ENCODE peak calls at places on chromosomes 11 and 22, in nine cellular contexts. One of them, this sample, is unnamed.

GRCh38 chr22:20591660-20592310 is 84.4 kb downstream of the MED15 start:
- DNase-seq in effector memory CD8-positive, alpha-beta T cell: no peak
- DNase-seq in amniotic stem cell: no peak
- DNase-seq in cerebellum: no peak
- DNase-seq in bronchial epithelial cell: peak
- DNase-seq in mucosa of descending colon: no peak
- DNase-seq in germinal center: no peak
- DNase-seq in EL: no peak
- DNase-seq in ELF-1: peak
- DNase-seq in this sample: no peak

GRCh38 chr11:115264278-115264677 is 239.9 kb downstream of the CADM1 start:
- DNase-seq in effector memory CD8-positive, alpha-beta T cell: no peak
- DNase-seq in amniotic stem cell: no peak
- DNase-seq in cerebellum: no peak
- DNase-seq in bronchial epithelial cell: no peak
- DNase-seq in mucosa of descending colon: no peak
- DNase-seq in germinal center: no peak
- DNase-seq in EL: no peak
- DNase-seq in ELF-1: no peak
- DNase-seq in this sample: no peak

GRCh38 chr22:40603088-40603605 is 33.4 kb downstream of the MRTFA start:
- DNase-seq in effector memory CD8-positive, alpha-beta T cell: no peak
- DNase-seq in amniotic stem cell: peak
- DNase-seq in cerebellum: no peak
- DNase-seq in bronchial epithelial cell: peak
- DNase-seq in mucosa of descending colon: no peak
- DNase-seq in germinal center: no peak
- DNase-seq in EL: peak
- DNase-seq in ELF-1: no peak
- DNase-seq in this sample: no peak

GRCh38 chr11:69111578-69112247 is 44.0 kb upstream of the SMIM38 start:
- DNase-seq in effector memory CD8-positive, alpha-beta T cell: no peak
- DNase-seq in amniotic stem cell: no peak
- DNase-seq in cerebellum: no peak
- DNase-seq in bronchial epithelial cell: no peak
- DNase-seq in mucosa of descending colon: no peak
- DNase-seq in germinal center: no peak
- DNase-seq in EL: no peak
- DNase-seq in ELF-1: no peak
- DNase-seq in this sample: no peak

GRCh38 chr22:28112130-28112529 is 193.1 kb upstream of the PITPNB start:
- DNase-seq in effector memory CD8-positive, alpha-beta T cell: no peak
- DNase-seq in amniotic stem cell: no peak
- DNase-seq in cerebellum: no peak
- DNase-seq in bronchial epithelial cell: no peak
- DNase-seq in mucosa of descending colon: no peak
- DNase-seq in germinal center: no peak
- DNase-seq in EL: no peak
- DNase-seq in ELF-1: no peak
- DNase-seq in this sample: no peak

GRCh38 chr11:65954771-65955170 is 6.8 kb upstream of the SART1 start:
- DNase-seq in effector memory CD8-positive, alpha-beta T cell: no peak
- DNase-seq in amniotic stem cell: no peak
- DNase-seq in cerebellum: no peak
- DNase-seq in bronchial epithelial cell: peak
- DNase-seq in mucosa of descending colon: no peak
- DNase-seq in germinal center: no peak
- DNase-seq in EL: no peak
- DNase-seq in ELF-1: no peak
- DNase-seq in this sample: no peak

GRCh38 chr11:73139476-73140198 is 2.5 kb downstream of the FCHSD2 start:
- DNase-seq in effector memory CD8-positive, alpha-beta T cell: no peak
- DNase-seq in amniotic stem cell: no peak
- DNase-seq in cerebellum: no peak
- DNase-seq in bronchial epithelial cell: peak
- DNase-seq in mucosa of descending colon: no peak
- DNase-seq in germinal center: no peak
- DNase-seq in EL: peak
- DNase-seq in ELF-1: no peak
- DNase-seq in this sample: no peak

GRCh38 chr22:32823024-32823730 is 21.7 kb downstream of the TIMP3 start:
- DNase-seq in effector memory CD8-positive, alpha-beta T cell: no peak
- DNase-seq in amniotic stem cell: no peak
- DNase-seq in cerebellum: no peak
- DNase-seq in bronchial epithelial cell: peak
- DNase-seq in mucosa of descending colon: peak
- DNase-seq in germinal center: no peak
- DNase-seq in EL: peak
- DNase-seq in ELF-1: peak
- DNase-seq in this sample: peak

GRCh38 chr11:86537541-86538222 is 134.7 kb downstream of the ME3 start:
- DNase-seq in effector memory CD8-positive, alpha-beta T cell: no peak
- DNase-seq in amniotic stem cell: no peak
- DNase-seq in cerebellum: no peak
- DNase-seq in bronchial epithelial cell: no peak
- DNase-seq in mucosa of descending colon: no peak
- DNase-seq in germinal center: no peak
- DNase-seq in EL: no peak
- DNase-seq in ELF-1: peak
- DNase-seq in this sample: no peak

GRCh38 chr11:70191495-70192140 is 11.5 kb upstream of the FADD start:
- DNase-seq in effector memory CD8-positive, alpha-beta T cell: peak
- DNase-seq in amniotic stem cell: peak
- DNase-seq in cerebellum: no peak
- DNase-seq in bronchial epithelial cell: peak
- DNase-seq in mucosa of descending colon: peak
- DNase-seq in germinal center: peak
- DNase-seq in EL: peak
- DNase-seq in ELF-1: peak
- DNase-seq in this sample: peak

GRCh38 chr22:19568337-19569311 is 44.4 kb upstream of the CLDN5 start:
- DNase-seq in effector memory CD8-positive, alpha-beta T cell: no peak
- DNase-seq in amniotic stem cell: no peak
- DNase-seq in cerebellum: no peak
- DNase-seq in bronchial epithelial cell: peak
- DNase-seq in mucosa of descending colon: no peak
- DNase-seq in germinal center: no peak
- DNase-seq in EL: peak
- DNase-seq in ELF-1: no peak
- DNase-seq in this sample: no peak

GRCh38 chr22:45413368-45414211 is at the start of the genes RIBC2 and SMC1B:
- DNase-seq in effector memory CD8-positive, alpha-beta T cell: peak
- DNase-seq in amniotic stem cell: no peak
- DNase-seq in cerebellum: peak
- DNase-seq in bronchial epithelial cell: peak
- DNase-seq in mucosa of descending colon: peak
- DNase-seq in germinal center: peak
- DNase-seq in EL: peak
- DNase-seq in ELF-1: peak
- DNase-seq in this sample: peak